ENCODE peak calls at places on chromosomes 5 and 9, in four cellular contexts. One of them, this sample, is unnamed.

GRCh38 chr5:150024241-150024984 is 23.9 kb downstream of the HMGXB3 start:
- DNase-seq in NCI-H1092 treated with DMSO at 0.1 percent for 48 hours: no peak
- DNase-seq in HFF-Myc: no peak
- DNase-seq in Peyer's patch: no peak
- DNase-seq in this sample: no peak

GRCh38 chr9:95085036-95085770 is 232.3 kb downstream of the FANCC start:
- DNase-seq in NCI-H1092 treated with DMSO at 0.1 percent for 48 hours: no peak
- DNase-seq in HFF-Myc: no peak
- DNase-seq in Peyer's patch: no peak
- DNase-seq in this sample: no peak

GRCh38 chr9:87573841-87574342 is 76.2 kb downstream of the DAPK1 start:
- DNase-seq in NCI-H1092 treated with DMSO at 0.1 percent for 48 hours: no peak
- DNase-seq in HFF-Myc: no peak
- DNase-seq in Peyer's patch: no peak
- DNase-seq in this sample: no peak

GRCh38 chr5:77101298-77101697 is 14.2 kb upstream of the ZBED3 start:
- DNase-seq in NCI-H1092 treated with DMSO at 0.1 percent for 48 hours: no peak
- DNase-seq in HFF-Myc: no peak
- DNase-seq in Peyer's patch: no peak
- DNase-seq in this sample: no peak

GRCh38 chr9:86353591-86354047 is 591 bp downstream of the TUT7 start:
- DNase-seq in NCI-H1092 treated with DMSO at 0.1 percent for 48 hours: peak
- DNase-seq in HFF-Myc: no peak
- DNase-seq in Peyer's patch: no peak
- DNase-seq in this sample: no peak

GRCh38 chr5:143064207-143064606 is 294.0 kb downstream of the ARHGAP26 start:
- DNase-seq in NCI-H1092 treated with DMSO at 0.1 percent for 48 hours: no peak
- DNase-seq in HFF-Myc: no peak
- DNase-seq in Peyer's patch: no peak
- DNase-seq in this sample: no peak

GRCh38 chr9:130665029-130665430 is 636 bp downstream of the PRDM12 start:
- DNase-seq in NCI-H1092 treated with DMSO at 0.1 percent for 48 hours: no peak
- DNase-seq in HFF-Myc: no peak
- DNase-seq in Peyer's patch: no peak
- DNase-seq in this sample: no peak

GRCh38 chr5:474826-475661 is 32.1 kb downstream of the EXOC3 start:
- DNase-seq in NCI-H1092 treated with DMSO at 0.1 percent for 48 hours: no peak
- DNase-seq in HFF-Myc: no peak
- DNase-seq in Peyer's patch: no peak
- DNase-seq in this sample: no peak

GRCh38 chr9:132894857-132895846 is 16.5 kb downstream of the SPACA9 start:
- DNase-seq in NCI-H1092 treated with DMSO at 0.1 percent for 48 hours: no peak
- DNase-seq in HFF-Myc: no peak
- DNase-seq in Peyer's patch: no peak
- DNase-seq in this sample: no peak

GRCh38 chr5:133455681-133456080 is 156.7 kb downstream of the FSTL4 start:
- DNase-seq in NCI-H1092 treated with DMSO at 0.1 percent for 48 hours: no peak
- DNase-seq in HFF-Myc: no peak
- DNase-seq in Peyer's patch: no peak
- DNase-seq in this sample: no peak

GRCh38 chr5:120146787-120147186 is 317.3 kb upstream of the PRR16 start:
- DNase-seq in NCI-H1092 treated with DMSO at 0.1 percent for 48 hours: no peak
- DNase-seq in HFF-Myc: no peak
- DNase-seq in Peyer's patch: no peak
- DNase-seq in this sample: no peak

GRCh38 chr9:903886-904285 is 62.4 kb downstream of the DMRT1 start:
- DNase-seq in NCI-H1092 treated with DMSO at 0.1 percent for 48 hours: no peak
- DNase-seq in HFF-Myc: no peak
- DNase-seq in Peyer's patch: no peak
- DNase-seq in this sample: no peak

GRCh38 chr5:93736284-93736683 is 5.1 kb downstream of the POU5F2 start:
- DNase-seq in NCI-H1092 treated with DMSO at 0.1 percent for 48 hours: no peak
- DNase-seq in HFF-Myc: no peak
- DNase-seq in Peyer's patch: no peak
- DNase-seq in this sample: no peak

GRCh38 chr9:133991964-133992779 is at the start of gene VAV2:
- DNase-seq in NCI-H1092 treated with DMSO at 0.1 percent for 48 hours: peak
- DNase-seq in HFF-Myc: no peak
- DNase-seq in Peyer's patch: peak
- DNase-seq in this sample: no peak

GRCh38 chr5:176609724-176610429 is at the start of gene GPRIN1:
- DNase-seq in NCI-H1092 treated with DMSO at 0.1 percent for 48 hours: peak
- DNase-seq in HFF-Myc: no peak
- DNase-seq in Peyer's patch: peak
- DNase-seq in this sample: no peak

GRCh38 chr5:84274585-84275468 is 109.9 kb downstream of the EDIL3 start:
- DNase-seq in NCI-H1092 treated with DMSO at 0.1 percent for 48 hours: no peak
- DNase-seq in HFF-Myc: no peak
- DNase-seq in Peyer's patch: no peak
- DNase-seq in this sample: no peak

GRCh38 chr5:139982975-139983240 is 60.2 kb downstream of the NRG2 start:
- DNase-seq in NCI-H1092 treated with DMSO at 0.1 percent for 48 hours: no peak
- DNase-seq in HFF-Myc: no peak
- DNase-seq in Peyer's patch: no peak
- DNase-seq in this sample: no peak

GRCh38 chr9:130058154-130058553 is 4.4 kb downstream of the GPR107 start:
- DNase-seq in NCI-H1092 treated with DMSO at 0.1 percent for 48 hours: no peak
- DNase-seq in HFF-Myc: no peak
- DNase-seq in Peyer's patch: no peak
- DNase-seq in this sample: no peak

GRCh38 chr5:66197764-66198405 is 53.8 kb downstream of the SREK1 start:
- DNase-seq in NCI-H1092 treated with DMSO at 0.1 percent for 48 hours: no peak
- DNase-seq in HFF-Myc: no peak
- DNase-seq in Peyer's patch: no peak
- DNase-seq in this sample: peak